ENCODE peak calls at places on chromosomes 2 and 18, in four cellular contexts. A is fibroblast of mammary gland, H is cardiac muscle cell, Q is esophagus muscularis mucosa. Z is an unnamed sample.

GRCh38 chr2:119230630-119231185 is 7.1 kb downstream of the STEAP3 start:
- DNase-seq in Q (no peak), H (no peak), A (peak; percentile 52), Z (no peak)

GRCh38 chr18:59900222-59901128 is 679 bp downstream of the PMAIP1 start:
- DNase-seq in Q (no peak), A (peak; percentile 72), H (peak; percentile 26), Z (no peak)

GRCh38 chr2:181305151-181306123 is 151.7 kb upstream of the ITGA4 start:
- DNase-seq in H (peak; percentile 83), A (peak; percentile 25), Q (no peak), Z (no peak)

GRCh38 chr2:120424274-120424796 is 78.4 kb downstream of the INHBB start:
- DNase-seq in A (no peak), Q (no peak), H (no peak), Z (no peak)

GRCh38 chr18:9400197-9400596 is 65.6 kb downstream of the TWSG1 start:
- DNase-seq in A (no peak), Q (no peak), H (no peak), Z (no peak)

GRCh38 chr2:126835811-126836210 is 62.9 kb upstream of the TEX51 start:
- DNase-seq in A (no peak), Q (peak; percentile 82), H (no peak), Z (no peak)

GRCh38 chr2:66170681-66171234 is 264.2 kb upstream of the MEIS1 start:
- DNase-seq in A (no peak), Q (no peak), H (no peak), Z (no peak)

GRCh38 chr18:40371673-40372072 is 1583.4 kb upstream of the PIK3C3 start:
- DNase-seq in A (peak; percentile 70), H (no peak), Q (no peak), Z (no peak)

GRCh38 chr2:219638217-219638947 is 11.0 kb downstream of the SLC4A3 start:
- DNase-seq in A (no peak), H (no peak), Q (no peak), Z (no peak)

GRCh38 chr2:9221223-9221622 is 14.6 kb downstream of the ASAP2 start:
- DNase-seq in Q (peak; percentile 45), H (no peak), A (no peak), Z (no peak)

GRCh38 chr2:197184959-197185586 is 125.5 kb downstream of the ANKRD44 start:
- DNase-seq in A (peak; percentile 56), Q (no peak), H (no peak), Z (peak; percentile 86)

GRCh38 chr2:174335605-174336402 is 1.1 kb downstream of the SP9 start:
- DNase-seq in H (no peak), A (no peak), Q (no peak), Z (no peak)

GRCh38 chr2:207290833-207291232 is 125.1 kb upstream of the KLF7 start:
- DNase-seq in A (no peak), Q (no peak), H (no peak), Z (no peak)

GRCh38 chr2:207286106-207286505 is 120.4 kb upstream of the KLF7 start:
- DNase-seq in Q (no peak), A (no peak), H (no peak), Z (no peak)

GRCh38 chr2:207291287-207292249 is 125.8 kb upstream of the KLF7 start:
- DNase-seq in H (no peak), Q (no peak), A (no peak), Z (no peak)

GRCh38 chr2:207289295-207290018 is 123.7 kb upstream of the KLF7 start:
- DNase-seq in Q (no peak), H (no peak), A (peak; percentile 63), Z (peak; percentile 81)

GRCh38 chr2:207288628-207289027 is 122.9 kb upstream of the KLF7 start:
- DNase-seq in A (peak; percentile 38), H (no peak), Q (no peak), Z (no peak)
- H3K4me3 ChIP-seq in A (no peak overlapping the region), H (no peak overlapping the region), Q (no peak overlapping the region), Z (no peak overlapping the region)

GRCh38 chr18:22173221-22173927 is 4.0 kb downstream of the GATA6 start:
- DNase-seq in A (no peak), Q (no peak), H (no peak), Z (no peak)
- H3K4me3 ChIP-seq in A (no peak overlapping the region), Q (no peak overlapping the region), H (peak overlapping the region; percentile 94), Z (no peak overlapping the region)

GRCh38 chr2:217923007-217923686 is 79.6 kb downstream of the TNS1 start:
- DNase-seq in A (no peak), Q (no peak), H (no peak), Z (no peak)

GRCh38 chr2:217922101-217923006 is 80.4 kb downstream of the TNS1 start:
- DNase-seq in A (no peak), H (no peak), Q (no peak), Z (no peak)

GRCh38 chr2:217926801-217927200 is 76.0 kb downstream of the TNS1 start:
- DNase-seq in Q (no peak), H (no peak), A (no peak), Z (no peak)

GRCh38 chr2:217927601-217928323 is 75.0 kb downstream of the TNS1 start:
- DNase-seq in Q (no peak), A (no peak), H (no peak), Z (no peak)

DNA sequence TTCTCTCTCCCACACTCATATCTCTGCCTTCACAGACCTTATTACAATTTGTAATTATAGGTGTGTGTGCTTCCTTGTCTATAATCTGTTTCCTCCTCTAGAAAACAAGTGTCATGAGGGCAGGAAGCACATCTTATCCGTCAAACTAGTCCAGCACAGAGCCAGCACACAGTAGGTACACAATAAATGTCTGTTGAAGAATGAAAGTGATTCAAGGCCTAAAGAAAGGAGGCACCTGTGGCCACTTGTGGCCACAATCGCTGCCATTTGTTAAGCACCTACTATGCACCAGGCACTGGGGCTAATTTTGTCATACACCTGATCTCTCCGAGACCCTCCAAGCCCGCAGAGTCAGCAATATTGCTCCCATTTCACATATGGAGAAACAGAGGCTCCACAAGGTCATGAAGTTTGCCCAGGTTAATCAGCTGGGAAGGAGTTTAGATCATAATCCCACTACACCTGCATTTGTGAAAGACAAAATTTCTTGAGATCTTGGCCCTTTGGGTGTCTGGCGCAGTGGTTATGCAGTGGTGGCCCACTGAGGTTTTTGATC is 78.4 kb downstream of the TNS1 start:
- DNase-seq in A (no peak), Q (no peak), H (no peak), Z (no peak)
- H3K4me3 ChIP-seq in A (no peak overlapping the region), Q (no peak overlapping the region), H (no peak overlapping the region), Z (no peak overlapping the region)

GRCh38 chr2:151840216-151840691 is 12.0 kb upstream of the ARL5A start:
- DNase-seq in Q (no peak), A (no peak), H (no peak), Z (no peak)

GRCh38 chr2:151844217-151844896 is 16.1 kb upstream of the ARL5A start:
- DNase-seq in Q (no peak), H (no peak), A (no peak), Z (no peak)

GRCh38 chr2:151843669-151844017 is 15.4 kb upstream of the ARL5A start:
- DNase-seq in A (no peak), H (no peak), Q (no peak), Z (no peak)

GRCh38 chr2:151842830-151843668 is 14.8 kb upstream of the ARL5A start:
- DNase-seq in H (no peak), Q (no peak), A (no peak), Z (no peak)

GRCh38 chr2:151841025-151841424 is 12.8 kb upstream of the ARL5A start:
- DNase-seq in H (no peak), Q (no peak), A (no peak), Z (no peak)
- H3K4me3 ChIP-seq in H (no peak overlapping the region), Q (no peak overlapping the region), A (no peak overlapping the region), Z (no peak overlapping the region)

DNA sequence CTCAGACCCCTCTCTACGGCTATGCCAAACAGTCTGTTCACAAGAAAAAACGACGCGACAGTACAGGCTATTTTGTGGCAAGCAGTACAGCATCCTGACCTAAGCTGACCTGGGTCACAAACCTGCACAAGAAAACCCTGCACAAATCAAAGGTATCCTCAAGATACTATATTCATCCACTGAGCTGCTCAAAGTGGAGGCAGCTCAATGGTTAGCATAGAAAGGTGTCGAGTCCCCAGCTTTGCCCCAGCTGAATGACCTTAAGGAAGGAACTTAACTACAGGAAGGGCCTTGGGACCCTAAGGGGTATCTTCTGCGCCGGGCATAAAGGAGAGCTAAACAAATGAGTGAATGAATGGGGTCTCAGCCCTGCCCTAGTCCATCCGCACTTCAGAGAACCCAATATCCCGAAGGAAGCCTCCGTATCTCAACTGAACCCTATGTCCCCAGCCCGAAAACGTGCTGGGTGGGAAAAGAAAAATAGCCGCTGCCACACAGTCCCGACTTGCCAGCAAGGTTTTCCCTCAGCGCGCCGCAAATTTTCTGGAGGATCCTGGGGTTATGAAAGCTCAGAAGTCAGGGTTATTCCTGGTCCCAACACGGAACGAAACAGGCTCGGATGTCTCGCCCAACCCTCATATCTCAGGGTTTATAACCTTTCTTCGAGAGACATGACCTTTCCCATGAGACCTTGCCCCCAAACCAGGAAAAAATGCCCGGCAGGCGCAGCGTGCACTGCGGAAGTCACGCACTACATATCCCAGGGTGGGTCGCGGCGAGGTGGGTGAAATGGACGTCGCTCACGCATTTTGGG is at the start of gene FASTKD1:
- DNase-seq in A (peak; percentile 87), Q (peak; percentile 94), H (peak; percentile 93), Z (peak; percentile 72)
- H3K4me3 ChIP-seq in A (peak within 1 kb of the TSS; percentile 94), Q (peak within 1 kb of the TSS; percentile 76), H (peak within 1 kb of the TSS; percentile 49), Z (peak within 1 kb of the TSS; percentile 86)

Z was measured in LNCaP clone FGC.